ENCODE peak calls at places on chromosome 13, in seven cellular contexts. C, A, G, I, Z, M and N are unnamed samples.
A peak's percentile ranks its signal among the peaks of the same experiment; 100 is the strongest.

GRCh38 chr13:50400930-50401553 is 385.8 kb downstream of the KCNRG start:
- DNase-seq in C (no peak), A (no peak), M (no peak), Z (peak; percentile 5), I (no peak), G (no peak), N (no peak)

GRCh38 chr13:44629465-44630183 is 53.5 kb upstream of the TSC22D1 start:
- DNase-seq in A (no peak), M (no peak), C (no peak), I (no peak), Z (no peak), G (no peak), N (no peak)

GRCh38 chr13:51912091-51912490 is 50.3 kb downstream of the CCDC70 start:
- DNase-seq in G (no peak), M (peak; percentile 6), C (no peak), A (no peak), I (no peak), Z (no peak), N (no peak)

GRCh38 chr13:41199526-41199925 is 5.2 kb upstream of the KBTBD7 start:
- DNase-seq in G (no peak), A (no peak), M (no peak), Z (no peak), C (no peak), I (no peak), N (no peak)

GRCh38 chr13:26061947-26062346 is 10.1 kb upstream of the SHISA2 start:
- DNase-seq in A (no peak), Z (no peak), C (peak; percentile 16), M (no peak), G (no peak), I (no peak), N (no peak)

GRCh38 chr13:29594710-29595379 is 643 bp downstream of the SLC7A1 start:
- DNase-seq in Z (no peak), C (peak; percentile 77), I (peak; percentile 60), G (no peak), M (peak; percentile 60), A (peak; percentile 57), N (peak; percentile 75)

GRCh38 chr13:36515466-36515865 is 83.2 kb downstream of the CCNA1 start:
- DNase-seq in I (no peak), G (no peak), C (no peak), A (no peak), Z (no peak), M (no peak), N (no peak)

GRCh38 chr13:35824825-35825224 is 306.4 kb downstream of the DCLK1 start:
- DNase-seq in M (no peak), I (no peak), Z (no peak), G (no peak), A (no peak), C (no peak), N (no peak)

GRCh38 chr13:48506092-48506701 is 26.7 kb downstream of the RCBTB2 start:
- DNase-seq in G (no peak), C (no peak), A (no peak), I (no peak), M (no peak), Z (no peak), N (no peak)

GRCh38 chr13:30916991-30917390 is 10.9 kb downstream of the MEDAG start:
- DNase-seq in A (no peak), G (no peak), M (no peak), I (no peak), C (no peak), Z (no peak), N (no peak)

GRCh38 chr13:75364131-75364713 is 117.7 kb downstream of the TBC1D4 start:
- DNase-seq in M (no peak), A (no peak), C (peak; percentile 18), I (no peak), G (no peak), Z (no peak), N (no peak)

GRCh38 chr13:85582890-85583289 is 216.3 kb downstream of the SLITRK6 start:
- DNase-seq in G (no peak), I (no peak), Z (no peak), M (no peak), C (no peak), A (no peak), N (no peak)

GRCh38 chr13:20654156-20654555 is 49.3 kb upstream of the IL17D start:
- DNase-seq in G (no peak), Z (no peak), I (no peak), C (no peak), A (no peak), M (no peak), N (no peak)

GRCh38 chr13:95641961-95642621 is 2.4 kb downstream of the DZIP1 start:
- DNase-seq in M (no peak), A (peak; percentile 80), I (peak; percentile 43), Z (peak; percentile 44), G (no peak), C (peak; percentile 73), N (peak; percentile 65)

GRCh38 chr13:54016548-54016947 is 987.9 kb downstream of the OLFM4 start:
- DNase-seq in Z (no peak), M (no peak), A (no peak), C (no peak), I (no peak), G (no peak), N (no peak)

DNA sequence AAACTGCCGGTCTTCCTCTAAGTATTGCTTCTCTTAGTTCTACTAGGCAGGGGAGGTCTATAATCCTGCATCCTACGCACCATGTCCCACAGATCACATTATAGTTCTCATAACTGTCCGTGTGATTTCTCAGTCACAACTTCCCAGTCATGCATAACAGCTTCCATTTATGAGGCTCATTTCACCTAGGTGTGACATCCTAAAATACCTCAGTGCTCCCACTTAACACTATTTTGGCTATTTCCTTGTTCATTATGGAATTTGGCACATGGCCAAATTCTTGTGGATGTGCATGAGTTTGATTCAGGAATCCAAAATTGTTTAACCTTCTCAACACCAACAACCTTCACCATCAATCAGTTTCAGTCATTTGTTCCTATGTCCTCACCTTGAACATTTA is 989.9 kb downstream of the OLFM4 start:
- DNase-seq in I (no peak), G (no peak), M (no peak), Z (no peak), A (no peak), C (no peak), N (no peak)
- H3K4me1 ChIP-seq in I (no peaks in the 10 kb centered on the region), G (no peaks in the 10 kb centered on the region), M (no peaks in the 10 kb centered on the region), Z (no peaks in the 10 kb centered on the region), A (no peaks in the 10 kb centered on the region), C (no peaks in the 10 kb centered on the region), N (no peaks in the 10 kb centered on the region)

GRCh38 chr13:32881792-32882175 is 134.4 kb upstream of the KL start:
- DNase-seq in A (no peak), Z (no peak), M (no peak), I (no peak), C (no peak), G (no peak), N (no peak)

GRCh38 chr13:32883501-32883900 is 132.7 kb upstream of the KL start:
- DNase-seq in M (no peak), A (no peak), C (no peak), Z (no peak), G (no peak), I (no peak), N (peak; percentile 41)

GRCh38 chr13:32880636-32881035 is 135.6 kb upstream of the KL start:
- DNase-seq in M (no peak), C (no peak), Z (no peak), A (no peak), G (no peak), I (no peak), N (no peak)

GRCh38 chr13:32878172-32878571 is 138.1 kb upstream of the KL start:
- DNase-seq in A (no peak), Z (no peak), I (no peak), G (no peak), C (no peak), M (no peak), N (no peak)

DNA sequence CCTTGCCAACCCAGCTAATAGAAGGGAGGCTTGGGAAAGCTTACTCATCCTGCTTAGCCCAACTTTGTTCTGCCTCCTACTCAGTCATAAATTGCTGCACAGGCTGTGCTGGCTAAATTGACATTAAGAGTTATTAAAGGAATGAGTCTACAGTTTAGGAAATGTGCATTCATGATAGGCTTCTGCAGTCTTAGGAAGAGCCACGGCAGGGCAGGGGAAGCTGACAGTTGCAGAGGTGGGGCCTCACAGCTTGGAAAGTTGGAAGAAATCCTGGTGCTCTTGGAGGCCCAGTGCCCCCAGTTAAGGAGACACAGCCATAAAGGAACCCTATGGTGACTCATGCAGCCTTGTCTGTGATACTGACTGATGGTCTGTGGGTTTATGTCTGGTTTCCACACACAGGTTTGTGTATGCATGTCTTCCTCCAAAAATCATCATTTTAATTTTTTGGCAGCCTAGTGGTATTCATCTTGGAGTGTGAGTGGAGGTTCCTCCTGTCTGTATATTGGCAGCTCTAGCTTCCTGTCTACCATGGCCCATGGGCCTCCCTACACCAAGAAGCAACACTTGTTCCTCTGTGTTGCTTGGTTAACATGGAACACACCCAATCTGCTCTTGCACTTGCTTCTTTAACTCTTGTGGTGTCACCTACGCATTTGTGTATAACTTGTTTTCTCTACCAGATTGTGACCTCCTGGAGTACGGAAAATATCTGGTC is 135.0 kb upstream of the KL start:
- DNase-seq in C (peak; percentile 70), G (no peak), A (no peak), M (no peak), Z (no peak), I (no peak), N (no peak)
- H3K4me3 ChIP-seq in C (no peak overlapping the region), G (no peak overlapping the region), A (no peak overlapping the region), M (no peak overlapping the region), Z (no peak overlapping the region), I (no peak overlapping the region), N (no peak overlapping the region)

DNA sequence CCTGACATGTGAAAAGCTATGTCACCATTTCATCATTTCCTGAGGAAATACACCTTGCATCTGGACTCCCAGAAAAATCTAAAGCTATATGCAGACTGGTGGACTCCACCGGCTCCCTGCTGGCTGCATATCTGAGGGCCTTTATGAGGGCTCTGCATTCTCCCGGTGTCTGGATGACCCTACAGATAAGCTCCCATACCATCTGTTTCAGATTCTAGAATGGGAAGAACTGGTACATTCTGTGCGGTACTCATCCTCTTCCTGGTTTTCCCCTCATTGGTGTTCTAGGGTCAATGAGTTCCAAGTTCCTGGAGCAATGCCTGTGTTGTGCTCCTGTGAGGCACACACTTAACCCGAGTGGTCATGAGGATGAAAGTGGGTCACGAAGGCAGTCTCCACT is 60.4 kb downstream of the COL4A1 start:
- DNase-seq in M (no peak), Z (no peak), C (no peak), G (no peak), A (no peak), I (no peak), N (no peak)
- H3K4me1 ChIP-seq in M (no peaks in the 10 kb centered on the region), Z (no peaks in the 10 kb centered on the region), C (peaks cover 21% of the 10 kb centered on the region), G (no peaks in the 10 kb centered on the region), A (no peaks in the 10 kb centered on the region), I (no peaks in the 10 kb centered on the region), N (peaks cover 31% of the 10 kb centered on the region)

DNA sequence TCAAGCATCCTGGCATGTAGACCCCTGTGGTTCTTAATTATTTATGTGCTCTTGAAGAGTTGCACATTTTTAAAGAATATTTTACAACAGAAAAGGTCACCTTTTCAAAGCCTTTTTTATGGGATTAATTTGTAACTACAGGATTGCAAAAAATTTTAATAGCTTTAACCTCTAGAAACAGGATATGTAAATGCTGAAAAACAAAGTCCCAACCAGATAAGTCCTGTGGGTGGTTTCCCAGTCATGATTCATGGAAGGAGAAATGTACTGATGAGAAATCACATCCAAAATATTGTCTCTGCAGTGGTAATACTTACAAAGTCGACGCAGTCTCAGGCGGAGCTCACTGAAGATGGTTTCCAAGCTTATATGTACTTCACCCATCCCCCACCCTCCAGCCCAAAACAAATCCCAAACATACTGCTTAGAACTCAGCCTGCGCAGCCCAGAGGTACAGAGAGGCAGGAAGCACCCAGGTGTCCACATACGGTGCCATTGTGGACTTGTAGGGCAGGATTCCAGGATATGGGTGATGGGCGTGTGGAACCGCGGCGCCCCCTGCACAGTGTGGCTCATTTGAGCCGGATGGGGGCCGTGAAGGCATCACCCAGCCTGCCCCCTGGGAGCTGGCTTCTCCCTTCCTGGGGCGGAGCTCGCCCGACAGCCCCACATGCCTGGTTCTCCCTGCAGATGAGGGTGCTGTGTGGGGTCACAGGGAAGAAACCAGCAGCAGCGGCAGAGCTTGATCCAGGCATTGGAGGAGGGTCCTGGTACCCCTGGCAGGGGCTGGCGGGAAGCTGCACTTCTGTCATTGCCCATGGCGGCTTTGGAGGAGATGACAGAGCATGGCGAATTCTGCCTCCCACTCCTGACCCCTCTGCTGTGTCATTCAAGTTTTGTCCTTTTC is 101.2 kb downstream of the ATP11A start:
- DNase-seq in Z (no peak), I (no peak), M (no peak), G (no peak), C (no peak), A (no peak), N (no peak)
- H3K4me3 ChIP-seq in Z (no peak overlapping the region), I (no peak overlapping the region), M (no peak overlapping the region), G (no peak overlapping the region), C (no peak overlapping the region), A (no peak overlapping the region), N (no peak overlapping the region)